ENCODE peak calls at places on chromosome 18, in four cellular contexts. Y is heart right ventricle, Z is epithelial cell of proximal tubule, L is ureter. I is an unnamed sample.

GRCh38 chr18:67862069-67862468 is 345.5 kb upstream of the DSEL start:
- DNase-seq in Y (no peak), Z (no peak), L (no peak), I (no peak)

GRCh38 chr18:44128365-44128764 is 552.3 kb upstream of the SETBP1 start:
- DNase-seq in Y (no peak), Z (no peak), L (no peak), I (no peak)

GRCh38 chr18:7566587-7567486 is at the start of gene PTPRM:
- DNase-seq in Y (peak; percentile 94), Z (no peak), L (peak; percentile 89), I (peak; percentile 95)

GRCh38 chr18:57624988-57625387 is 3.4 kb upstream of the NARS1 start:
- DNase-seq in Y (no peak), Z (no peak), L (no peak), I (no peak)

GRCh38 chr18:23703057-23703986 is 14.1 kb downstream of the LAMA3 start:
- DNase-seq in Y (peak; percentile 29), Z (no peak), L (no peak), I (no peak)

GRCh38 chr18:58557013-58557435 is 71.9 kb downstream of the ALPK2 start:
- DNase-seq in Y (peak; percentile 46), Z (no peak), L (no peak), I (no peak)

GRCh38 chr18:24054130-24054529 is 39.6 kb downstream of the TTC39C start:
- DNase-seq in Y (no peak), Z (no peak), L (no peak), I (no peak)

GRCh38 chr18:1094408-1094807 is 189.7 kb downstream of the ADCYAP1 start:
- DNase-seq in Y (no peak), Z (peak; percentile 41), L (no peak), I (no peak)

GRCh38 chr18:56238576-56238975 is 399.8 kb downstream of the TXNL1 start:
- DNase-seq in Y (no peak), Z (no peak), L (no peak), I (no peak)

GRCh38 chr18:77110400-77110799 is 22.2 kb downstream of the MBP start:
- DNase-seq in Y (no peak), Z (no peak), L (no peak), I (no peak)

GRCh38 chr18:50656396-50656795 is 96.5 kb downstream of the MAPK4 start:
- DNase-seq in Y (no peak), Z (no peak), L (no peak), I (no peak)

GRCh38 chr18:58838165-58838860 is 26.4 kb upstream of the ZNF532 start:
- DNase-seq in Y (no peak), Z (no peak), L (no peak), I (no peak)

GRCh38 chr18:34330308-34330707 is 105.6 kb upstream of the NOL4 start:
- DNase-seq in Y (no peak), Z (no peak), L (no peak), I (no peak)

GRCh38 chr18:45733535-45733934 is 9.6 kb downstream of the SLC14A1 start:
- DNase-seq in Y (no peak), Z (no peak), L (no peak), I (no peak)

GRCh38 chr18:7584646-7585271 is 17.6 kb downstream of the PTPRM start:
- DNase-seq in Y (no peak), Z (no peak), L (no peak), I (no peak)

GRCh38 chr18:76528477-76529432 is 33.7 kb upstream of the ZNF516 start:
- DNase-seq in Y (peak; percentile 40), Z (no peak), L (no peak), I (no peak)

GRCh38 chr18:55910328-55910727 is 322.3 kb upstream of the TCF4 start:
- DNase-seq in Y (no peak), Z (no peak), L (no peak), I (no peak)

GRCh38 chr18:9613550-9614400 is 584 bp downstream of the PPP4R1 start:
- DNase-seq in Y (peak; percentile 64), Z (no peak), L (peak; percentile 71), I (no peak)